ENCODE peak calls at places on chromosome 1, in eight cellular contexts. One of them, this sample, is unnamed.

GRCh38 chr1:201264554-201264953 is 18.8 kb upstream of the PKP1 start:
- DNase-seq in germinal center: no peak
- DNase-seq in right atrium auricular region: peak; percentile 32
- DNase-seq in activated naive CD4-positive, alpha-beta T cell: no peak
- DNase-seq in activated CD8-positive, alpha-beta memory T cell treated with anti-CD3 and anti-CD28 coated beads, Interleukin-2, amount 50 U/mL, for 4 hours: no peak
- DNase-seq in AG09309: no peak
- DNase-seq in hepatocyte: no peak
- DNase-seq in pancreas: no peak
- DNase-seq in this sample: no peak

GRCh38 chr1:2312196-2312588 is 79.2 kb downstream of the MORN1 start:
- DNase-seq in germinal center: no peak
- DNase-seq in right atrium auricular region: no peak
- DNase-seq in activated naive CD4-positive, alpha-beta T cell: no peak
- DNase-seq in activated CD8-positive, alpha-beta memory T cell treated with anti-CD3 and anti-CD28 coated beads, Interleukin-2, amount 50 U/mL, for 4 hours: no peak
- DNase-seq in AG09309: no peak
- DNase-seq in hepatocyte: no peak
- DNase-seq in pancreas: no peak
- DNase-seq in this sample: no peak

GRCh38 chr1:211642870-211643269 is 32.6 kb downstream of the NEK2 start:
- DNase-seq in germinal center: no peak
- DNase-seq in right atrium auricular region: peak; percentile 44
- DNase-seq in activated naive CD4-positive, alpha-beta T cell: no peak
- DNase-seq in activated CD8-positive, alpha-beta memory T cell treated with anti-CD3 and anti-CD28 coated beads, Interleukin-2, amount 50 U/mL, for 4 hours: no peak
- DNase-seq in AG09309: no peak
- DNase-seq in hepatocyte: no peak
- DNase-seq in pancreas: no peak
- DNase-seq in this sample: no peak

GRCh38 chr1:16981269-16981849 is 939 bp upstream of the MFAP2 start:
- DNase-seq in germinal center: no peak
- DNase-seq in right atrium auricular region: no peak
- DNase-seq in activated naive CD4-positive, alpha-beta T cell: no peak
- DNase-seq in activated CD8-positive, alpha-beta memory T cell treated with anti-CD3 and anti-CD28 coated beads, Interleukin-2, amount 50 U/mL, for 4 hours: no peak
- DNase-seq in AG09309: peak; percentile 78
- DNase-seq in hepatocyte: no peak
- DNase-seq in pancreas: no peak
- DNase-seq in this sample: no peak

GRCh38 chr1:14090531-14090930 is 390.5 kb downstream of the PRDM2 start:
- DNase-seq in germinal center: no peak
- DNase-seq in right atrium auricular region: no peak
- DNase-seq in activated naive CD4-positive, alpha-beta T cell: no peak
- DNase-seq in activated CD8-positive, alpha-beta memory T cell treated with anti-CD3 and anti-CD28 coated beads, Interleukin-2, amount 50 U/mL, for 4 hours: no peak
- DNase-seq in AG09309: no peak
- DNase-seq in hepatocyte: no peak
- DNase-seq in pancreas: no peak
- DNase-seq in this sample: no peak

GRCh38 chr1:37498872-37499617 is 15.5 kb downstream of the MEAF6 start:
- DNase-seq in germinal center: no peak
- DNase-seq in right atrium auricular region: peak; percentile 59
- DNase-seq in activated naive CD4-positive, alpha-beta T cell: no peak
- DNase-seq in activated CD8-positive, alpha-beta memory T cell treated with anti-CD3 and anti-CD28 coated beads, Interleukin-2, amount 50 U/mL, for 4 hours: no peak
- DNase-seq in AG09309: no peak
- DNase-seq in hepatocyte: peak; percentile 10
- DNase-seq in pancreas: peak; percentile 56
- DNase-seq in this sample: no peak

GRCh38 chr1:4034318-4034887 is 134.3 kb upstream of the C1orf174 start:
- DNase-seq in germinal center: no peak
- DNase-seq in right atrium auricular region: peak; percentile 21
- DNase-seq in activated naive CD4-positive, alpha-beta T cell: no peak
- DNase-seq in activated CD8-positive, alpha-beta memory T cell treated with anti-CD3 and anti-CD28 coated beads, Interleukin-2, amount 50 U/mL, for 4 hours: no peak
- DNase-seq in AG09309: no peak
- DNase-seq in hepatocyte: no peak
- DNase-seq in pancreas: no peak
- DNase-seq in this sample: no peak

GRCh38 chr1:99365121-99365520 is 100.8 kb downstream of the PLPPR4 start:
- DNase-seq in germinal center: no peak
- DNase-seq in right atrium auricular region: no peak
- DNase-seq in activated naive CD4-positive, alpha-beta T cell: no peak
- DNase-seq in activated CD8-positive, alpha-beta memory T cell treated with anti-CD3 and anti-CD28 coated beads, Interleukin-2, amount 50 U/mL, for 4 hours: no peak
- DNase-seq in AG09309: no peak
- DNase-seq in hepatocyte: no peak
- DNase-seq in pancreas: no peak
- DNase-seq in this sample: no peak

GRCh38 chr1:62325076-62325475 is 5.8 kb upstream of the KANK4 start:
- DNase-seq in germinal center: no peak
- DNase-seq in right atrium auricular region: no peak
- DNase-seq in activated naive CD4-positive, alpha-beta T cell: no peak
- DNase-seq in activated CD8-positive, alpha-beta memory T cell treated with anti-CD3 and anti-CD28 coated beads, Interleukin-2, amount 50 U/mL, for 4 hours: no peak
- DNase-seq in AG09309: peak; percentile 83
- DNase-seq in hepatocyte: peak; percentile 52
- DNase-seq in pancreas: no peak
- DNase-seq in this sample: no peak

GRCh38 chr1:185719021-185719420 is 15.2 kb upstream of the HMCN1 start:
- DNase-seq in germinal center: no peak
- DNase-seq in right atrium auricular region: no peak
- DNase-seq in activated naive CD4-positive, alpha-beta T cell: no peak
- DNase-seq in activated CD8-positive, alpha-beta memory T cell treated with anti-CD3 and anti-CD28 coated beads, Interleukin-2, amount 50 U/mL, for 4 hours: no peak
- DNase-seq in AG09309: peak; percentile 91
- DNase-seq in hepatocyte: peak; percentile 25
- DNase-seq in pancreas: no peak
- DNase-seq in this sample: no peak

GRCh38 chr1:208332774-208333126 is 88.6 kb upstream of the PLXNA2 start:
- DNase-seq in germinal center: no peak
- DNase-seq in right atrium auricular region: no peak
- DNase-seq in activated naive CD4-positive, alpha-beta T cell: no peak
- DNase-seq in activated CD8-positive, alpha-beta memory T cell treated with anti-CD3 and anti-CD28 coated beads, Interleukin-2, amount 50 U/mL, for 4 hours: no peak
- DNase-seq in AG09309: no peak
- DNase-seq in hepatocyte: peak; percentile 19
- DNase-seq in pancreas: no peak
- DNase-seq in this sample: no peak

GRCh38 chr1:153780551-153780950 is 5.3 kb downstream of the SLC27A3 start:
- DNase-seq in germinal center: no peak
- DNase-seq in right atrium auricular region: no peak
- DNase-seq in activated naive CD4-positive, alpha-beta T cell: no peak
- DNase-seq in activated CD8-positive, alpha-beta memory T cell treated with anti-CD3 and anti-CD28 coated beads, Interleukin-2, amount 50 U/mL, for 4 hours: no peak
- DNase-seq in AG09309: no peak
- DNase-seq in hepatocyte: no peak
- DNase-seq in pancreas: no peak
- DNase-seq in this sample: no peak

GRCh38 chr1:182725264-182725965 is 41.0 kb upstream of the RGS8 start:
- DNase-seq in germinal center: no peak
- DNase-seq in right atrium auricular region: no peak
- DNase-seq in activated naive CD4-positive, alpha-beta T cell: no peak
- DNase-seq in activated CD8-positive, alpha-beta memory T cell treated with anti-CD3 and anti-CD28 coated beads, Interleukin-2, amount 50 U/mL, for 4 hours: no peak
- DNase-seq in AG09309: no peak
- DNase-seq in hepatocyte: no peak
- DNase-seq in pancreas: no peak
- DNase-seq in this sample: no peak

GRCh38 chr1:153227810-153228209 is 10.4 kb downstream of the PRR9 start:
- DNase-seq in germinal center: no peak
- DNase-seq in right atrium auricular region: no peak
- DNase-seq in activated naive CD4-positive, alpha-beta T cell: no peak
- DNase-seq in activated CD8-positive, alpha-beta memory T cell treated with anti-CD3 and anti-CD28 coated beads, Interleukin-2, amount 50 U/mL, for 4 hours: no peak
- DNase-seq in AG09309: no peak
- DNase-seq in hepatocyte: no peak
- DNase-seq in pancreas: no peak
- DNase-seq in this sample: no peak

GRCh38 chr1:30138891-30139290 is 584.5 kb downstream of the MATN1 start:
- DNase-seq in germinal center: no peak
- DNase-seq in right atrium auricular region: no peak
- DNase-seq in activated naive CD4-positive, alpha-beta T cell: no peak
- DNase-seq in activated CD8-positive, alpha-beta memory T cell treated with anti-CD3 and anti-CD28 coated beads, Interleukin-2, amount 50 U/mL, for 4 hours: no peak
- DNase-seq in AG09309: no peak
- DNase-seq in hepatocyte: no peak
- DNase-seq in pancreas: no peak
- DNase-seq in this sample: no peak

GRCh38 chr1:68230901-68231626 is 1.3 kb downstream of the WLS start:
- DNase-seq in germinal center: no peak
- DNase-seq in right atrium auricular region: no peak
- DNase-seq in activated naive CD4-positive, alpha-beta T cell: no peak
- DNase-seq in activated CD8-positive, alpha-beta memory T cell treated with anti-CD3 and anti-CD28 coated beads, Interleukin-2, amount 50 U/mL, for 4 hours: no peak
- DNase-seq in AG09309: no peak
- DNase-seq in hepatocyte: peak; percentile 32
- DNase-seq in pancreas: peak; percentile 57
- DNase-seq in this sample: no peak

GRCh38 chr1:33322870-33323585 is 2.1 kb upstream of the A3GALT2 start:
- DNase-seq in germinal center: no peak
- DNase-seq in right atrium auricular region: no peak
- DNase-seq in activated naive CD4-positive, alpha-beta T cell: no peak
- DNase-seq in activated CD8-positive, alpha-beta memory T cell treated with anti-CD3 and anti-CD28 coated beads, Interleukin-2, amount 50 U/mL, for 4 hours: no peak
- DNase-seq in AG09309: no peak
- DNase-seq in hepatocyte: no peak
- DNase-seq in pancreas: no peak
- DNase-seq in this sample: no peak

GRCh38 chr1:2237773-2238172 is 9.7 kb downstream of the SKI start:
- DNase-seq in germinal center: no peak
- DNase-seq in right atrium auricular region: no peak
- DNase-seq in activated naive CD4-positive, alpha-beta T cell: no peak
- DNase-seq in activated CD8-positive, alpha-beta memory T cell treated with anti-CD3 and anti-CD28 coated beads, Interleukin-2, amount 50 U/mL, for 4 hours: no peak
- DNase-seq in AG09309: no peak
- DNase-seq in hepatocyte: no peak
- DNase-seq in pancreas: no peak
- DNase-seq in this sample: no peak

GRCh38 chr1:115706774-115707425 is 61.6 kb downstream of the CASQ2 start:
- DNase-seq in germinal center: no peak
- DNase-seq in right atrium auricular region: no peak
- DNase-seq in activated naive CD4-positive, alpha-beta T cell: no peak
- DNase-seq in activated CD8-positive, alpha-beta memory T cell treated with anti-CD3 and anti-CD28 coated beads, Interleukin-2, amount 50 U/mL, for 4 hours: no peak
- DNase-seq in AG09309: peak; percentile 25
- DNase-seq in hepatocyte: peak; percentile 72
- DNase-seq in pancreas: no peak
- DNase-seq in this sample: peak; percentile 21

GRCh38 chr1:94755675-94756074 is 64.5 kb upstream of the SLC44A3 start:
- DNase-seq in germinal center: no peak
- DNase-seq in right atrium auricular region: no peak
- DNase-seq in activated naive CD4-positive, alpha-beta T cell: no peak
- DNase-seq in activated CD8-positive, alpha-beta memory T cell treated with anti-CD3 and anti-CD28 coated beads, Interleukin-2, amount 50 U/mL, for 4 hours: no peak
- DNase-seq in AG09309: peak; percentile 91
- DNase-seq in hepatocyte: peak; percentile 78
- DNase-seq in pancreas: no peak
- DNase-seq in this sample: no peak

GRCh38 chr1:81729818-81730217 is 70.9 kb upstream of the ADGRL2 start:
- DNase-seq in germinal center: no peak
- DNase-seq in right atrium auricular region: no peak
- DNase-seq in activated naive CD4-positive, alpha-beta T cell: no peak
- DNase-seq in activated CD8-positive, alpha-beta memory T cell treated with anti-CD3 and anti-CD28 coated beads, Interleukin-2, amount 50 U/mL, for 4 hours: no peak
- DNase-seq in AG09309: no peak
- DNase-seq in hepatocyte: no peak
- DNase-seq in pancreas: no peak
- DNase-seq in this sample: no peak

GRCh38 chr1:8580566-8580965 is 236.9 kb downstream of the RERE start:
- DNase-seq in germinal center: no peak
- DNase-seq in right atrium auricular region: no peak
- DNase-seq in activated naive CD4-positive, alpha-beta T cell: no peak
- DNase-seq in activated CD8-positive, alpha-beta memory T cell treated with anti-CD3 and anti-CD28 coated beads, Interleukin-2, amount 50 U/mL, for 4 hours: no peak
- DNase-seq in AG09309: no peak
- DNase-seq in hepatocyte: no peak
- DNase-seq in pancreas: no peak
- DNase-seq in this sample: no peak

GRCh38 chr1:84141177-84142003 is 2.7 kb upstream of the PRKACB start:
- DNase-seq in germinal center: peak; percentile 4
- DNase-seq in right atrium auricular region: no peak
- DNase-seq in activated naive CD4-positive, alpha-beta T cell: no peak
- DNase-seq in activated CD8-positive, alpha-beta memory T cell treated with anti-CD3 and anti-CD28 coated beads, Interleukin-2, amount 50 U/mL, for 4 hours: no peak
- DNase-seq in AG09309: no peak
- DNase-seq in hepatocyte: no peak
- DNase-seq in pancreas: no peak
- DNase-seq in this sample: no peak

GRCh38 chr1:35269190-35269988 is 880 bp downstream of the ZMYM4 start:
- DNase-seq in germinal center: peak; percentile 8
- DNase-seq in right atrium auricular region: no peak
- DNase-seq in activated naive CD4-positive, alpha-beta T cell: no peak
- DNase-seq in activated CD8-positive, alpha-beta memory T cell treated with anti-CD3 and anti-CD28 coated beads, Interleukin-2, amount 50 U/mL, for 4 hours: no peak
- DNase-seq in AG09309: no peak
- DNase-seq in hepatocyte: peak; percentile 17
- DNase-seq in pancreas: no peak
- DNase-seq in this sample: peak; percentile 13

GRCh38 chr1:116255933-116256649 is 117.0 kb upstream of the ATP1A1 start:
- DNase-seq in germinal center: no peak
- DNase-seq in right atrium auricular region: no peak
- DNase-seq in activated naive CD4-positive, alpha-beta T cell: no peak
- DNase-seq in activated CD8-positive, alpha-beta memory T cell treated with anti-CD3 and anti-CD28 coated beads, Interleukin-2, amount 50 U/mL, for 4 hours: no peak
- DNase-seq in AG09309: no peak
- DNase-seq in hepatocyte: no peak
- DNase-seq in pancreas: no peak
- DNase-seq in this sample: no peak

GRCh38 chr1:227759345-227760300 is 24.4 kb downstream of the SNAP47 start:
- DNase-seq in germinal center: no peak
- DNase-seq in right atrium auricular region: peak; percentile 75
- DNase-seq in activated naive CD4-positive, alpha-beta T cell: no peak
- DNase-seq in activated CD8-positive, alpha-beta memory T cell treated with anti-CD3 and anti-CD28 coated beads, Interleukin-2, amount 50 U/mL, for 4 hours: no peak
- DNase-seq in AG09309: peak; percentile 92
- DNase-seq in hepatocyte: peak; percentile 82
- DNase-seq in pancreas: no peak
- DNase-seq in this sample: no peak

GRCh38 chr1:10402729-10403274 is 3.9 kb downstream of the PGD start:
- DNase-seq in germinal center: no peak
- DNase-seq in right atrium auricular region: no peak
- DNase-seq in activated naive CD4-positive, alpha-beta T cell: no peak
- DNase-seq in activated CD8-positive, alpha-beta memory T cell treated with anti-CD3 and anti-CD28 coated beads, Interleukin-2, amount 50 U/mL, for 4 hours: no peak
- DNase-seq in AG09309: no peak
- DNase-seq in hepatocyte: no peak
- DNase-seq in pancreas: no peak
- DNase-seq in this sample: no peak

GRCh38 chr1:198486903-198487302 is 53.6 kb downstream of the ATP6V1G3 start:
- DNase-seq in germinal center: no peak
- DNase-seq in right atrium auricular region: no peak
- DNase-seq in activated naive CD4-positive, alpha-beta T cell: no peak
- DNase-seq in activated CD8-positive, alpha-beta memory T cell treated with anti-CD3 and anti-CD28 coated beads, Interleukin-2, amount 50 U/mL, for 4 hours: no peak
- DNase-seq in AG09309: no peak
- DNase-seq in hepatocyte: no peak
- DNase-seq in pancreas: no peak
- DNase-seq in this sample: no peak